ENCODE peak calls at places on chromosomes 3 and 15, in ten cellular contexts. U is fibroblast of pulmonary artery, F is T-helper 2 cell, X is stromal cell of bone marrow, C is left cardiac atrium, W is aorta, G is DMS53, B is GM04504, K is mesothelial cell of epicardium, E is ELF-1. S is an unnamed sample.

GRCh38 chr15:82540055-82540983 is at the start of gene RPS17:
- DNase-seq in F (peak; percentile 98), W (peak; percentile 99), E (peak; percentile 98), X (peak; percentile 92), K (peak; percentile 96), G (no peak), C (peak; percentile 97), U (peak; percentile 96), B (peak; percentile 91), S (peak; percentile 96)

GRCh38 chr3:135412475-135412874 is 553.1 kb upstream of the PPP2R3A start:
- DNase-seq in B (no peak), X (no peak), C (no peak), K (no peak), F (no peak), W (no peak), U (no peak), G (peak; percentile 10), E (no peak), S (no peak)

GRCh38 chr3:71444028-71444860 is 139.3 kb downstream of the FOXP1 start:
- DNase-seq in C (peak; percentile 46), B (peak; percentile 32), G (peak; percentile 0), F (peak; percentile 22), X (no peak), U (peak; percentile 75), E (peak; percentile 24), W (no peak), K (no peak), S (peak; percentile 69)

GRCh38 chr15:74422723-74423442 is 10.9 kb downstream of the SEMA7A start:
- DNase-seq in E (peak; percentile 87), W (no peak), K (no peak), F (no peak), U (peak; percentile 39), B (no peak), G (no peak), X (no peak), C (no peak), S (peak; percentile 37)

GRCh38 chr3:87900061-87900460 is 158.7 kb downstream of the CGGBP1 start:
- DNase-seq in K (no peak), G (no peak), F (no peak), U (no peak), E (no peak), B (no peak), C (no peak), W (no peak), X (no peak), S (no peak)

GRCh38 chr3:107699682-107700081 is 176.9 kb downstream of the BBX start:
- DNase-seq in E (no peak), X (no peak), C (no peak), U (no peak), G (no peak), W (no peak), F (no peak), B (no peak), K (no peak), S (no peak)

GRCh38 chr3:166837535-166837934 is 542.6 kb downstream of the ZBBX start:
- DNase-seq in G (peak; percentile 61), B (no peak), W (no peak), K (no peak), C (no peak), U (no peak), F (no peak), E (no peak), X (no peak), S (no peak)

GRCh38 chr3:47379488-47379899 is 1.3 kb upstream of the PTPN23 start:
- DNase-seq in W (no peak), G (peak; percentile 4), K (no peak), U (no peak), B (no peak), X (no peak), F (no peak), C (no peak), E (no peak), S (no peak)

GRCh38 chr3:150078983-150079739 is 108.5 kb upstream of the PFN2 start:
- DNase-seq in B (peak; percentile 87), G (peak; percentile 3), F (no peak), U (peak; percentile 88), X (peak; percentile 92), C (no peak), W (peak; percentile 76), E (no peak), K (no peak), S (no peak)

GRCh38 chr3:41907330-41908073 is 54.4 kb downstream of the ULK4 start:
- DNase-seq in U (peak; percentile 40), C (no peak), F (no peak), B (no peak), G (no peak), E (no peak), K (no peak), X (no peak), W (no peak), S (no peak)

GRCh38 chr3:77247063-77247462 is 207.2 kb downstream of the ROBO2 start:
- DNase-seq in C (no peak), F (no peak), B (no peak), W (no peak), G (no peak), K (no peak), U (no peak), E (no peak), X (no peak), S (no peak)

GRCh38 chr3:126476166-126476975 is 680 bp upstream of the ZXDC start:
- DNase-seq in U (peak; percentile 39), W (peak; percentile 88), C (peak; percentile 67), F (no peak), G (peak; percentile 86), E (peak; percentile 76), K (no peak), B (no peak), X (no peak), S (peak; percentile 90)

GRCh38 chr3:167241048-167241845 is 138.8 kb downstream of the ZBBX start:
- DNase-seq in E (no peak), B (no peak), K (no peak), G (no peak), W (no peak), X (no peak), F (no peak), U (no peak), C (no peak), S (no peak)

GRCh38 chr3:102447272-102447671 is 12.5 kb downstream of the ZPLD1 start:
- DNase-seq in U (peak; percentile 74), E (no peak), K (no peak), W (no peak), C (no peak), F (no peak), X (no peak), B (no peak), G (no peak), S (no peak)

GRCh38 chr3:73661262-73661661 is 36.5 kb upstream of the PDZRN3 start:
- DNase-seq in B (peak; percentile 54), G (peak; percentile 4), E (no peak), C (no peak), K (no peak), X (no peak), U (peak; percentile 16), F (no peak), W (no peak), S (no peak)

GRCh38 chr3:72661115-72661457 is 187.2 kb downstream of the SHQ1 start:
- DNase-seq in E (no peak), B (peak; percentile 77), K (no peak), X (peak; percentile 58), W (peak; percentile 86), C (peak; percentile 68), F (no peak), G (peak; percentile 13), U (peak; percentile 75), S (peak; percentile 83)

GRCh38 chr3:39144095-39144747 is 9.2 kb downstream of the CSRNP1 start:
- DNase-seq in K (no peak), G (no peak), F (no peak), W (no peak), X (no peak), U (no peak), B (no peak), E (no peak), C (peak; percentile 22), S (no peak)

S was measured in left lung.